ENCODE peak calls at places on chromosomes 6 and 20, in five cellular contexts. One of them, this sample, is unnamed.

GRCh38 chr20:56400001-56400640 is 7.7 kb downstream of the CSTF1 start:
- DNase-seq in glutamatergic neuron: peak
- DNase-seq in HT1080: peak
- DNase-seq in NCI-H460: peak
- DNase-seq in NCI-H1417: peak
- DNase-seq in this sample: peak

GRCh38 chr6:107124934-107125348 is 9.6 kb upstream of the BEND3 start:
- DNase-seq in HT1080: no peak
- DNase-seq in NCI-H460: no peak
- DNase-seq in glutamatergic neuron: peak
- DNase-seq in NCI-H1417: no peak
- DNase-seq in this sample: no peak

GRCh38 chr20:3839328-3839727 is 7.3 kb upstream of the MAVS start:
- DNase-seq in NCI-H460: no peak
- DNase-seq in HT1080: no peak
- DNase-seq in NCI-H1417: no peak
- DNase-seq in glutamatergic neuron: no peak
- DNase-seq in this sample: no peak

GRCh38 chr6:16136086-16136485 is 7.2 kb downstream of the MYLIP start:
- DNase-seq in NCI-H1417: no peak
- DNase-seq in HT1080: no peak
- DNase-seq in NCI-H460: no peak
- DNase-seq in glutamatergic neuron: no peak
- DNase-seq in this sample: no peak

GRCh38 chr6:35725721-35726438 is 11.0 kb upstream of the ARMC12 start:
- DNase-seq in glutamatergic neuron: no peak
- DNase-seq in NCI-H460: no peak
- DNase-seq in HT1080: no peak
- DNase-seq in NCI-H1417: no peak
- DNase-seq in this sample: no peak

GRCh38 chr6:13181398-13181797 is 146.9 kb downstream of the TBC1D7 start:
- DNase-seq in NCI-H1417: no peak
- DNase-seq in NCI-H460: no peak
- DNase-seq in HT1080: no peak
- DNase-seq in glutamatergic neuron: no peak
- DNase-seq in this sample: no peak

GRCh38 chr6:13328076-13328874 is at the start of gene TBC1D7:
- DNase-seq in glutamatergic neuron: peak
- DNase-seq in HT1080: peak
- DNase-seq in NCI-H460: peak
- DNase-seq in NCI-H1417: peak
- DNase-seq in this sample: peak

GRCh38 chr6:69138893-69139494 is 503.9 kb downstream of the ADGRB3 start:
- DNase-seq in glutamatergic neuron: no peak
- DNase-seq in NCI-H460: no peak
- DNase-seq in NCI-H1417: no peak
- DNase-seq in HT1080: peak
- DNase-seq in this sample: no peak

GRCh38 chr20:14830466-14830865 is 493.1 kb upstream of the FLRT3 start:
- DNase-seq in NCI-H1417: peak
- DNase-seq in glutamatergic neuron: no peak
- DNase-seq in HT1080: no peak
- DNase-seq in NCI-H460: no peak
- DNase-seq in this sample: no peak

GRCh38 chr20:3242167-3242692 is 3.2 kb upstream of the SLC4A11 start:
- DNase-seq in HT1080: no peak
- DNase-seq in NCI-H1417: no peak
- DNase-seq in NCI-H460: no peak
- DNase-seq in glutamatergic neuron: no peak
- DNase-seq in this sample: no peak

GRCh38 chr20:49276895-49277785 is 717 bp downstream of the ZNFX1 start:
- DNase-seq in NCI-H460: no peak
- DNase-seq in HT1080: no peak
- DNase-seq in glutamatergic neuron: peak
- DNase-seq in NCI-H1417: peak
- DNase-seq in this sample: no peak